ENCODE peak calls at places on chromosomes 13 and 19, in four cellular contexts. One of them, this sample, is unnamed. For H3K27me3 and H3K4me1, the result is how much of the 10 kb centered on the place peaks cover.

GRCh38 chr19:40693896-40694295 is 3.4 kb upstream of the NUMBL start:
- DNase-seq in upper lobe of left lung: no peak
- DNase-seq in transverse colon: no peak
- DNase-seq in breast epithelium: no peak
- DNase-seq in this sample: no peak

GRCh38 chr13:34913040-34913439 is 29.0 kb upstream of the NBEA start:
- DNase-seq in upper lobe of left lung: no peak
- DNase-seq in transverse colon: no peak
- DNase-seq in breast epithelium: no peak
- DNase-seq in this sample: no peak

GRCh38 chr13:20301391-20302071 is 69.4 kb upstream of the GJB6 start:
- DNase-seq in transverse colon: no peak
- DNase-seq in breast epithelium: no peak
- DNase-seq in upper lobe of left lung: no peak
- DNase-seq in this sample: no peak

GRCh38 chr19:16628183-16628983 is at the start of gene MED26:
- DNase-seq in breast epithelium: peak
- DNase-seq in upper lobe of left lung: peak
- DNase-seq in transverse colon: peak
- DNase-seq in this sample: peak

GRCh38 chr13:29861694-29862110 is 11.3 kb upstream of the UBL3 start:
- DNase-seq in breast epithelium: no peak
- DNase-seq in upper lobe of left lung: no peak
- DNase-seq in transverse colon: no peak
- DNase-seq in this sample: no peak

GRCh38 chr19:18852634-18853033 is 20.9 kb downstream of the UPF1 start:
- DNase-seq in upper lobe of left lung: no peak
- DNase-seq in transverse colon: no peak
- DNase-seq in breast epithelium: no peak
- DNase-seq in this sample: no peak

GRCh38 chr19:33047422-33047821 is 17.3 kb downstream of the RHPN2 start:
- DNase-seq in transverse colon: peak
- DNase-seq in breast epithelium: peak
- DNase-seq in upper lobe of left lung: peak
- DNase-seq in this sample: no peak

GRCh38 chr19:48633148-48634035 is 3.8 kb downstream of the DBP start:
- DNase-seq in transverse colon: peak
- DNase-seq in breast epithelium: no peak
- DNase-seq in upper lobe of left lung: peak
- DNase-seq in this sample: no peak

DNA sequence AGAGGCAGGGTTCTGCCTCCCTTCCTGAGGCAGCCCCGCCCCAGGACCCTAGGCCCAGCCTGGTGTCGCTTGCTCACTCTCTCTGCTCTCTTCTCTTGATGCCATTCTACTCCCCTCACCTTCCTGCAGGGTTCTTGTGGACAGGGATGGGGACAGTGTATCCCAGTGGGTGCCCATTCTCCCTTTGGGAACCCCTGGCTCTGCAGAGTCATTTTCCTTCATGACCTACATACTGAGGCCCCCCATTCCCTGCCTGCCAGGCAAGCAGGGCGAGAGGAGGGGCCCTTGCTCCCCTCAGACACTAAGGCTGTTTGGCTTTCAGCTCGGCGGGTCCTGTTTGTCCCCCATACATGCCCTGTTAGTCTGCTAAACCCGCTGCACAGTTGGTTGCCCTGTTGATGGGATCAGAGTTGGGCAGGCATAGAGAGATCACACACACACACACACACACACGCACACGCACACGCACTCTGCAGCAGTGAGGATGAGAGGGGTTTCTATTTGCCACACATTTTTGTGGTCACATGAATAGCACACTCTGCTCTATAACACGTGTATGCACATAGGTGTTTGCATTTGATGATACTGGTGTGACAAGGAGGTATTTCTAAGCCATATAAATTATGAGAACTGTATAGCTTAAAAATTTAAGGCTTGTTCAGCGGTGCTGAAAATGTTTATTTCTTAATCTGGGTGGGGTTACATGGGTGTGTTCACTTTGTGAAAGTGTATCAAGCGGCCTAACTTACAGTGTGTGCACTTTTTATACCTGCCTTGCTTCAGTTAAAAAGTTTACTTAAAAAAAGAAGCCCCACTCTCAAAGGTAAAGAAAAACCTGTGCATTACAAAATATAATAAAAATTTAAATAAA is 20.3 kb downstream of the NFIX start:
- DNase-seq in breast epithelium: no peak
- DNase-seq in transverse colon: no peak
- DNase-seq in upper lobe of left lung: no peak
- DNase-seq in this sample: no peak
- H3K27me3 ChIP-seq in breast epithelium: under half
- H3K27me3 ChIP-seq in transverse colon: under half
- H3K27me3 ChIP-seq in upper lobe of left lung: under half
- H3K27me3 ChIP-seq in this sample: under half

GRCh38 chr19:10653732-10654609 is at the start of gene ILF3:
- DNase-seq in breast epithelium: peak
- DNase-seq in upper lobe of left lung: peak
- DNase-seq in transverse colon: peak
- DNase-seq in this sample: peak

GRCh38 chr19:10653482-10653731 is 739 bp upstream of the ILF3 start:
- DNase-seq in breast epithelium: no peak
- DNase-seq in upper lobe of left lung: no peak
- DNase-seq in transverse colon: no peak
- DNase-seq in this sample: no peak

GRCh38 chr19:10654610-10655456 is 687 bp downstream of the ILF3 start:
- DNase-seq in upper lobe of left lung: no peak
- DNase-seq in transverse colon: peak
- DNase-seq in breast epithelium: peak
- DNase-seq in this sample: peak

GRCh38 chr19:10651821-10652220 is 2.3 kb upstream of the ILF3 start:
- DNase-seq in upper lobe of left lung: no peak
- DNase-seq in transverse colon: no peak
- DNase-seq in breast epithelium: no peak
- DNase-seq in this sample: no peak

GRCh38 chr19:10655457-10656312 is 1.5 kb downstream of the ILF3 start:
- DNase-seq in transverse colon: peak
- DNase-seq in breast epithelium: no peak
- DNase-seq in upper lobe of left lung: no peak
- DNase-seq in this sample: no peak
- H3K4me3 ChIP-seq in transverse colon: no peak
- H3K4me3 ChIP-seq in breast epithelium: peak
- H3K4me3 ChIP-seq in upper lobe of left lung: peak
- H3K4me3 ChIP-seq in this sample: peak

GRCh38 chr19:37931941-37932655 is 25.1 kb downstream of the SIPA1L3 start:
- DNase-seq in upper lobe of left lung: peak
- DNase-seq in transverse colon: peak
- DNase-seq in breast epithelium: peak
- DNase-seq in this sample: no peak

GRCh38 chr19:37935341-37935740 is 28.3 kb downstream of the SIPA1L3 start:
- DNase-seq in breast epithelium: no peak
- DNase-seq in upper lobe of left lung: no peak
- DNase-seq in transverse colon: no peak
- DNase-seq in this sample: no peak

GRCh38 chr19:37930416-37930815 is 23.4 kb downstream of the SIPA1L3 start:
- DNase-seq in breast epithelium: no peak
- DNase-seq in transverse colon: no peak
- DNase-seq in upper lobe of left lung: peak
- DNase-seq in this sample: no peak

GRCh38 chr19:37933965-37934364 is 27.0 kb downstream of the SIPA1L3 start:
- DNase-seq in breast epithelium: no peak
- DNase-seq in upper lobe of left lung: no peak
- DNase-seq in transverse colon: no peak
- DNase-seq in this sample: no peak

DNA sequence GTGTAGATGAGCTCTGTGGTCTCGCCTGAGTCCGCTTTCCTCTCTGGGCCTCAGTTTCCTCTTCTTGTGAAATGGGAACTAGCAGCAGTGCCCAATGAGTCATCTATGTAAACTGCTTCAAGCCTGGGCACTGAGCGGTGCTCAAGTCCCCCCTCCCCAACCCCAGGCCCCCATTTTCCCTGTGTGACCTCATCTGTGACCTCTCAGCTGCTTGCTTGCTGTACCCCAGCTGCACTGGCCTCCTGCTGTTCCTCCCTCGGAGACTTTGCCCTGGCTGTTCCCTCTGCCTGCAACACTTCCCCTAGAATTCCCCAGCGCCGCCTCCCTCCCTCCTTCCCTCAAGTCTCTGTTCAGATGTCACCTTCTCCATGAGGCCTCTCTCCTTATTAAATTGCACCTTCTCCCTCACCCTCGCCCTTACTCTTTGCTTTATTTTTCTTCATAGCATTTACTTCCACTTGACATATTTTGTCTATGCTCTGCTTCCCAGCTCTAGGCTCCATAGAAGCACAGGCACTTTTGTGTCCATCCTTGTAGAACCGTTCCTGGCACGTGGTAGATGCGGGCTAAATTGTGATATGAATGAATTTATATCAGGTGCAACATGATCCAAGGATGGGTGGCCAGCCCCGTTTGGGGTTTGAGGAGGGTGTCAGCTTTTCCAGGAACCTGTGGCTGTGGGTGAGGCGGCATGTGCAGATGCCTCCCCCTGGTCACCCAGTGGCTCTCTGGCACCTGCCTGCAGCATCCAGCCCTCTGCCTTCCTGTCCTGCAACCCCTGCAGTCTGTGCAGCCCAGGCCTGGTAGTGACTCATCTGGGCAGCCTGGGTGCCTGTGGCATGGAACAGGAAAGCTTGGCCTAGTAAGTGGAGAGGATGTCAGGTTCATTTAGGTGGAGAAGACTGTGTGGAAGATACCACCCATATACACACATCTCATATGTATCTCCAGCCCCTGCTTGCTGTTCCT is 26.3 kb downstream of the SIPA1L3 start:
- DNase-seq in breast epithelium: no peak
- DNase-seq in transverse colon: peak
- DNase-seq in upper lobe of left lung: peak
- DNase-seq in this sample: no peak
- H3K4me1 ChIP-seq in breast epithelium: under half
- H3K4me1 ChIP-seq in transverse colon: half or more
- H3K4me1 ChIP-seq in upper lobe of left lung: under half
- H3K4me1 ChIP-seq in this sample: under half

GRCh38 chr13:67238861-67239260 is 8.7 kb upstream of the PCDH9 start:
- DNase-seq in upper lobe of left lung: no peak
- DNase-seq in transverse colon: no peak
- DNase-seq in breast epithelium: no peak
- DNase-seq in this sample: no peak

GRCh38 chr13:67238277-67238859 is 8.2 kb upstream of the PCDH9 start:
- DNase-seq in upper lobe of left lung: no peak
- DNase-seq in breast epithelium: no peak
- DNase-seq in transverse colon: no peak
- DNase-seq in this sample: no peak

GRCh38 chr13:67231481-67231940 is 1.4 kb upstream of the PCDH9 start:
- DNase-seq in breast epithelium: no peak
- DNase-seq in transverse colon: no peak
- DNase-seq in upper lobe of left lung: no peak
- DNase-seq in this sample: no peak

GRCh38 chr13:67232384-67232783 is 2.2 kb upstream of the PCDH9 start:
- DNase-seq in breast epithelium: no peak
- DNase-seq in transverse colon: no peak
- DNase-seq in upper lobe of left lung: no peak
- DNase-seq in this sample: no peak

DNA sequence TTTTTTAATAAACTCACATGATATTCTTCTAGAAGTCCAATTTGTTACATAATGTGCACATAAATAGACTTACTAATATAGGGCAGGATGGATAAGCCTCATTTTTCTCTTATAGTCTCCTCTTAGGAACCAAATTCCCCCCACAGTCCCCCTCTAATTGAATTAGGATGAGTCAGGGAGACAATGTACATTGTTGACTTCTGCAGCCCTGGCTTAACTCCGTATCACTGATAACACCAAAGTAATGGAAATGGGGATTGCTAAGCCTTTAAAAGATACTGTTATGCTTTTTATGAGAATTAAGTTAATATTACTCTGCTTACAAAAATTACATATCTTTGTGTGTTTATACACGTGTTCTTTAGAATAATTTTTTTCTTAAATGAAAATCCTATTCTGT is 5.1 kb upstream of the PCDH9 start:
- DNase-seq in upper lobe of left lung: no peak
- DNase-seq in breast epithelium: no peak
- DNase-seq in transverse colon: no peak
- DNase-seq in this sample: no peak
- H3K27me3 ChIP-seq in upper lobe of left lung: under half
- H3K27me3 ChIP-seq in breast epithelium: under half
- H3K27me3 ChIP-seq in transverse colon: under half
- H3K27me3 ChIP-seq in this sample: under half

DNA sequence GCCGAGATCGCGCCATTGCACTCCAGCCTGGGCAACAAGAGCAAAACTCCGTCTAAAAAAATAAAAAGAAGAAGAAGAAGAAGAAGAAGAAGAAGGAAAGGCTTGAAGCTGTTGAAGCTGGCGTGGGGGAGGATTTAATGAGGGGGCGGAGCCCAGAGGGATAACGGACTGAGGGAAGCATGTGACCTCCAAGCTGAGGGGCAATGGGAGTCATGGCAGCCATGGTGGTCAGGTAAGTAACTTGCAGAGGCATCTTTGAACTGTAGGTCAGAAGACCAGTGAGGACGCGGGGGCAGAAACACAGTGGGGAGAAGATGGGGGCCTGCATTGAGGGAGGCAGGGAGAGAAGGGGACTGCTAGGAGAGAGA is 13.3 kb downstream of the TMEM160 start:
- DNase-seq in upper lobe of left lung: no peak
- DNase-seq in breast epithelium: no peak
- DNase-seq in transverse colon: no peak
- DNase-seq in this sample: no peak
- H3K4me3 ChIP-seq in upper lobe of left lung: peak
- H3K4me3 ChIP-seq in breast epithelium: no peak
- H3K4me3 ChIP-seq in transverse colon: no peak
- H3K4me3 ChIP-seq in this sample: peak

GRCh38 chr13:87982436-87982835 is 311.3 kb downstream of the SLITRK5 start:
- DNase-seq in upper lobe of left lung: no peak
- DNase-seq in breast epithelium: no peak
- DNase-seq in transverse colon: no peak
- DNase-seq in this sample: no peak
- H3K4me1 ChIP-seq in upper lobe of left lung: under half
- H3K4me1 ChIP-seq in breast epithelium: under half
- H3K4me1 ChIP-seq in transverse colon: under half
- H3K4me1 ChIP-seq in this sample: under half

GRCh38 chr13:111492341-111492945 is 172.0 kb downstream of the TEX29 start:
- DNase-seq in upper lobe of left lung: no peak
- DNase-seq in transverse colon: no peak
- DNase-seq in breast epithelium: no peak
- DNase-seq in this sample: no peak
- H3K27me3 ChIP-seq in upper lobe of left lung: under half
- H3K27me3 ChIP-seq in transverse colon: under half
- H3K27me3 ChIP-seq in breast epithelium: under half
- H3K27me3 ChIP-seq in this sample: under half

This sample was measured in CD8-positive, alpha-beta memory T cell.